ENCODE peak calls at places on chromosomes 12 and 14, in ten cellular contexts. E, N, U, T, F, R, A, Q, K and B are unnamed samples.

GRCh38 chr12:18428416-18428815 is 167.1 kb downstream of the PIK3C2G start:
- DNase-seq in E (no peak), R (no peak), F (peak), K (no peak), U (no peak), T (no peak), N (no peak), Q (no peak), A (no peak), B (no peak)

GRCh38 chr12:108640802-108641445 is 7.2 kb upstream of the SELPLG start:
- DNase-seq in F (no peak), T (no peak), U (peak), N (no peak), K (peak), A (no peak), E (no peak), Q (no peak), R (no peak), B (peak)

GRCh38 chr12:95815635-95816212 is 25.2 kb upstream of the NTN4 start:
- DNase-seq in E (no peak), N (no peak), T (peak), F (no peak), A (peak), R (no peak), U (no peak), K (peak), Q (no peak), B (no peak)

GRCh38 chr14:53473480-53473879 is 320.4 kb upstream of the DDHD1 start:
- DNase-seq in Q (no peak), R (no peak), N (no peak), U (no peak), A (no peak), F (no peak), K (no peak), E (no peak), T (no peak), B (no peak)

GRCh38 chr14:56816575-56817391 is 6.5 kb upstream of the OTX2 start:
- DNase-seq in Q (no peak), T (no peak), E (no peak), A (no peak), F (no peak), U (no peak), N (no peak), R (no peak), K (no peak), B (no peak)

GRCh38 chr14:26332966-26333365 is 264.9 kb downstream of the NOVA1 start:
- DNase-seq in R (no peak), N (no peak), T (no peak), U (no peak), E (no peak), Q (no peak), K (peak), A (no peak), F (no peak), B (peak)

GRCh38 chr12:9741726-9742125 is 8.8 kb upstream of the CLECL1 start:
- DNase-seq in A (no peak), K (no peak), N (no peak), U (no peak), F (no peak), R (no peak), E (peak), Q (no peak), T (no peak), B (no peak)

GRCh38 chr12:118189761-118190181 is 53.8 kb downstream of the PEBP1 start:
- DNase-seq in R (no peak), E (no peak), T (peak), U (peak), F (no peak), Q (no peak), A (peak), N (no peak), K (peak), B (no peak)

GRCh38 chr12:113896194-113896593 is 69.9 kb downstream of the RBM19 start:
- DNase-seq in F (no peak), A (no peak), K (no peak), N (no peak), T (no peak), U (no peak), R (no peak), E (no peak), Q (no peak), B (no peak)

GRCh38 chr12:57072661-57073060 is 5.9 kb downstream of the NEMP1 start:
- DNase-seq in T (no peak), A (no peak), R (no peak), E (no peak), U (no peak), N (no peak), K (no peak), Q (no peak), F (no peak), B (no peak)

GRCh38 chr14:104086661-104087461 is 1.4 kb downstream of the ASPG start:
- DNase-seq in Q (no peak), F (no peak), K (no peak), U (peak), A (no peak), R (no peak), E (no peak), N (no peak), T (no peak), B (no peak)

GRCh38 chr14:99325016-99325415 is 53.0 kb upstream of the BCL11B start:
- DNase-seq in T (no peak), U (peak), R (no peak), F (no peak), A (no peak), E (no peak), Q (no peak), N (no peak), K (no peak), B (no peak)

GRCh38 chr14:89933002-89933401 is 21.5 kb downstream of the EFCAB11 start:
- DNase-seq in A (no peak), U (no peak), K (no peak), T (no peak), R (no peak), Q (no peak), N (no peak), F (no peak), E (no peak), B (no peak)

GRCh38 chr14:54174437-54174836 is 217.8 kb upstream of the BMP4 start:
- DNase-seq in K (no peak), A (no peak), Q (no peak), U (no peak), E (no peak), N (no peak), R (no peak), F (no peak), T (no peak), B (no peak)

GRCh38 chr12:123062682-123063426 is 82.4 kb downstream of the ARL6IP4 start:
- DNase-seq in K (peak), F (no peak), U (peak), N (no peak), R (peak), A (peak), T (no peak), E (no peak), Q (no peak), B (no peak)

GRCh38 chr14:102568115-102568614 is 24.3 kb upstream of the RCOR1 start:
- DNase-seq in N (no peak), K (no peak), Q (no peak), A (no peak), F (peak), U (no peak), T (no peak), R (no peak), E (peak), B (no peak)

GRCh38 chr14:96307434-96307833 is 51.4 kb downstream of the BDKRB1 start:
- DNase-seq in Q (no peak), F (peak), K (no peak), R (no peak), E (no peak), A (no peak), N (no peak), T (no peak), U (no peak), B (no peak)

GRCh38 chr14:42229294-42229693 is 622.6 kb downstream of the LRFN5 start:
- DNase-seq in U (no peak), F (no peak), E (no peak), T (no peak), N (no peak), Q (no peak), A (no peak), R (no peak), K (no peak), B (no peak)

GRCh38 chr12:7269273-7269672 is 34.6 kb upstream of the ACSM4 start:
- DNase-seq in R (no peak), N (no peak), A (no peak), K (no peak), F (no peak), U (no peak), E (no peak), Q (no peak), T (no peak), B (no peak)

GRCh38 chr14:26960049-26960688 is 362.3 kb upstream of the NOVA1 start:
- DNase-seq in R (no peak), N (no peak), Q (no peak), A (no peak), E (no peak), U (no peak), T (no peak), K (no peak), F (no peak), B (no peak)

GRCh38 chr12:96719671-96720362 is 187.2 kb upstream of the NEDD1 start:
- DNase-seq in A (peak), R (no peak), E (peak), U (no peak), Q (no peak), F (peak), K (peak), T (no peak), N (no peak), B (no peak)

GRCh38 chr12:3218150-3218845 is 141.1 kb downstream of the TSPAN9 start:
- DNase-seq in E (no peak), Q (no peak), T (no peak), U (peak), A (peak), F (no peak), K (peak), N (peak), R (peak), B (peak)

GRCh38 chr12:108734200-108734906 is 3.0 kb upstream of the CORO1C start:
- DNase-seq in U (no peak), Q (no peak), T (no peak), F (peak), N (no peak), R (peak), K (peak), E (no peak), A (peak), B (no peak)

GRCh38 chr12:113747048-113747447 is 219.1 kb downstream of the RBM19 start:
- DNase-seq in T (no peak), E (no peak), K (no peak), Q (no peak), F (no peak), A (no peak), R (no peak), U (no peak), N (no peak), B (no peak)

GRCh38 chr12:65533177-65533883 is 254.8 kb downstream of the MSRB3 start:
- DNase-seq in K (peak), A (no peak), R (no peak), U (no peak), Q (no peak), N (no peak), F (peak), T (no peak), E (no peak), B (no peak)

GRCh38 chr12:49824886-49825285 is 3.3 kb downstream of the NCKAP5L start:
- DNase-seq in Q (no peak), T (peak), A (no peak), F (no peak), R (no peak), K (peak), E (no peak), N (no peak), U (no peak), B (no peak)

GRCh38 chr14:58078068-58078467 is 73.9 kb downstream of the ARMH4 start:
- DNase-seq in N (no peak), E (no peak), Q (no peak), K (peak), T (no peak), U (no peak), R (no peak), A (peak), F (peak), B (no peak)

GRCh38 chr14:99950191-99950590 is 115.0 kb upstream of the EVL start:
- DNase-seq in T (no peak), R (no peak), U (no peak), A (peak), K (no peak), F (no peak), Q (no peak), E (no peak), N (no peak), B (no peak)

GRCh38 chr14:53217283-53217994 is 64.3 kb upstream of the DDHD1 start:
- DNase-seq in E (peak), U (peak), R (no peak), N (no peak), F (peak), A (peak), Q (peak), K (peak), T (no peak), B (peak)

GRCh38 chr12:57483466-57483865 is 3.8 kb upstream of the ARHGAP9 start:
- DNase-seq in A (peak), N (no peak), E (no peak), F (peak), T (no peak), Q (no peak), R (no peak), U (no peak), K (peak), B (no peak)

GRCh38 chr14:93970967-93971634 is 5.3 kb downstream of the ASB2 start:
- DNase-seq in F (no peak), N (no peak), E (peak), A (peak), U (no peak), K (no peak), Q (no peak), R (no peak), T (no peak), B (no peak)

GRCh38 chr12:111410229-111411186 is 4.8 kb downstream of the SH2B3 start:
- DNase-seq in F (no peak), N (no peak), U (no peak), Q (no peak), K (peak), A (no peak), R (no peak), T (no peak), E (no peak), B (no peak)

GRCh38 chr14:61737913-61738312 is 24.3 kb upstream of the SNAPC1 start:
- DNase-seq in T (no peak), K (no peak), E (no peak), U (no peak), F (no peak), Q (no peak), A (no peak), R (no peak), N (no peak), B (no peak)